ENCODE peak calls at places on chromosomes 5 and 9, in five cellular contexts. Q is KBM-7; J is stimulated activated CD4-positive, alpha-beta T cell treated with anti-CD3 and anti-CD28 coated beads, Interleukin-2, amount 100 ng/mL, for 24 hours; B is heart right ventricle; G is activated CD4-positive, alpha-beta T cell treated with anti-CD3 and anti-CD28 coated beads, Interleukin-2, amount 50 U/mL, for 1 hour. L is an unnamed sample.

GRCh38 chr9:93236541-93237206 is 52.7 kb downstream of the WNK2 start:
- DNase-seq in G (no peak), B (no peak), J (no peak), Q (no peak), L (no peak)

GRCh38 chr5:56814361-56814962 is 887 bp upstream of the MAP3K1 start:
- DNase-seq in B (peak), Q (peak), G (peak), J (peak), L (peak)

GRCh38 chr5:122182491-122182921 is 53.2 kb downstream of the ZNF474 start:
- DNase-seq in Q (no peak), B (peak), G (no peak), J (no peak), L (peak)

GRCh38 chr5:61200582-61201155 is 38.4 kb upstream of the SMIM15 start:
- DNase-seq in B (no peak), G (no peak), Q (no peak), J (no peak), L (no peak)

GRCh38 chr5:90981821-90982220 is 401.3 kb downstream of the ARRDC3 start:
- DNase-seq in B (no peak), G (no peak), Q (no peak), J (no peak), L (no peak)

GRCh38 chr5:34007116-34007674 is 655 bp downstream of the AMACR start:
- DNase-seq in G (no peak), J (peak), B (no peak), Q (no peak), L (peak)

GRCh38 chr9:127181315-127181580 is 58.8 kb upstream of the ANGPTL2 start:
- DNase-seq in J (no peak), Q (no peak), G (no peak), B (no peak), L (no peak)

GRCh38 chr9:99105152-99106043 is 485 bp downstream of the TGFBR1 start:
- DNase-seq in Q (peak), B (peak), J (peak), G (peak), L (peak)

GRCh38 chr9:106918825-106919509 is 56.0 kb downstream of the ZNF462 start:
- DNase-seq in G (no peak), Q (no peak), J (no peak), B (no peak), L (no peak)

GRCh38 chr9:124852829-124853531 is at the start of gene WDR38:
- DNase-seq in B (peak), Q (peak), G (peak), J (peak), L (peak)

GRCh38 chr5:154221371-154221896 is 30.9 kb downstream of the GALNT10 start:
- DNase-seq in B (peak), Q (peak), G (peak), J (peak), L (peak)

GRCh38 chr9:84667571-84668203 is 1.8 kb upstream of the NTRK2 start:
- DNase-seq in Q (no peak), B (peak), J (no peak), G (no peak), L (peak)

GRCh38 chr9:37667706-37668672 is 17.2 kb downstream of the FRMPD1 start:
- DNase-seq in J (no peak), Q (no peak), B (no peak), G (no peak), L (no peak)

GRCh38 chr9:109632817-109633216 is 134.7 kb upstream of the PTPN3 start:
- DNase-seq in G (no peak), J (no peak), Q (no peak), B (no peak), L (no peak)

GRCh38 chr5:135193213-135194125 is 159.4 kb upstream of the PITX1 start:
- DNase-seq in J (no peak), B (no peak), G (no peak), Q (no peak), L (peak)

GRCh38 chr9:104836235-104836634 is 72.3 kb downstream of the NIPSNAP3B start:
- DNase-seq in J (no peak), G (no peak), B (no peak), Q (peak), L (peak)

GRCh38 chr9:132647806-132648205 is 22.0 kb downstream of the DDX31 start:
- DNase-seq in G (no peak), Q (no peak), B (no peak), J (no peak), L (no peak)

GRCh38 chr5:92641031-92641962 is 939.7 kb downstream of the NR2F1-AS1 start:
- DNase-seq in B (peak), Q (peak), G (no peak), J (no peak), L (peak)

GRCh38 chr5:52920929-52921328 is 68.2 kb upstream of the ITGA2 start:
- DNase-seq in Q (no peak), B (no peak), G (no peak), J (no peak), L (no peak)

GRCh38 chr5:179906294-179906794 is 1.4 kb downstream of the TBC1D9B start:
- DNase-seq in J (no peak), B (no peak), Q (no peak), G (no peak), L (no peak)

GRCh38 chr5:145189786-145190185 is 645.4 kb downstream of the PRELID2 start:
- DNase-seq in Q (no peak), J (no peak), G (no peak), B (no peak), L (no peak)

GRCh38 chr5:171678631-171679030 is 107.0 kb upstream of the SMIM23 start:
- DNase-seq in J (no peak), Q (no peak), G (no peak), B (no peak), L (no peak)

GRCh38 chr5:5881294-5881693 is 458.8 kb downstream of the ICE1 start:
- DNase-seq in Q (no peak), B (no peak), J (no peak), G (no peak), L (no peak)

GRCh38 chr9:96618209-96619108 is 1.2 kb downstream of the CDC14B start:
- DNase-seq in G (peak), B (peak), Q (peak), J (peak), L (peak)

GRCh38 chr5:180169246-180170110 is 39.5 kb downstream of the RASGEF1C start:
- DNase-seq in Q (no peak), B (no peak), G (no peak), J (no peak), L (no peak)

GRCh38 chr5:136424835-136425694 is 59.7 kb upstream of the TRPC7 start:
- DNase-seq in Q (peak), G (peak), B (peak), J (peak), L (peak)

GRCh38 chr9:129511320-129511900 is 109.5 kb downstream of the C9orf50 start:
- DNase-seq in J (no peak), B (no peak), Q (no peak), G (no peak), L (no peak)

GRCh38 chr9:36151306-36152210 is 15.0 kb downstream of the GLIPR2 start:
- DNase-seq in G (peak), Q (peak), J (peak), B (peak), L (peak)

GRCh38 chr9:113620377-113621161 is 157.0 kb downstream of the RGS3 start:
- DNase-seq in J (peak), G (no peak), B (peak), Q (no peak), L (peak)

GRCh38 chr9:125634040-125634717 is 72.8 kb downstream of the MAPKAP1 start:
- DNase-seq in Q (peak), G (no peak), J (no peak), B (no peak), L (no peak)

GRCh38 chr5:151456321-151456940 is 9.0 kb downstream of the SLC36A1 start:
- DNase-seq in J (no peak), G (no peak), Q (no peak), B (no peak), L (no peak)

GRCh38 chr5:180809403-180810209 is 7.0 kb upstream of the MGAT1 start:
- DNase-seq in J (peak), G (peak), Q (peak), B (peak), L (peak)

GRCh38 chr5:178289438-178289837 is 56.8 kb upstream of the PHYKPL start:
- DNase-seq in Q (no peak), J (no peak), B (no peak), G (no peak), L (no peak)

GRCh38 chr5:157388148-157388547 is 71.9 kb upstream of the NIPAL4 start:
- DNase-seq in B (no peak), J (no peak), Q (no peak), G (no peak), L (no peak)

GRCh38 chr5:150530992-150531588 is 23.2 kb downstream of the NDST1 start:
- DNase-seq in J (no peak), Q (no peak), G (no peak), B (no peak), L (no peak)

GRCh38 chr5:14115323-14115895 is 27.7 kb upstream of the TRIO start:
- DNase-seq in J (no peak), B (no peak), G (no peak), Q (no peak), L (no peak)